ENCODE peak calls at places on chromosomes 5 and 9, in five cellular contexts. L, V, R, U and B are unnamed samples.

GRCh38 chr5:134006119-134006514 is 1.3 kb upstream of the VDAC1 start:
- DNase-seq in L (no peak), V (no peak), R (no peak), U (no peak), B (no peak)

GRCh38 chr5:116521173-116521872 is 53.3 kb downstream of the SEMA6A start:
- DNase-seq in L (no peak), V (no peak), R (no peak), U (no peak), B (no peak)

GRCh38 chr9:131270171-131271015 is 5.9 kb downstream of the FAM78A start:
- DNase-seq in L (peak), V (no peak), R (no peak), U (peak), B (no peak)

GRCh38 chr5:178548751-178549150 is 41.4 kb downstream of the COL23A1 start:
- DNase-seq in L (no peak), V (no peak), R (no peak), U (no peak), B (no peak)

GRCh38 chr9:82882133-82882532 is 180.8 kb downstream of the RASEF start:
- DNase-seq in L (no peak), V (peak), R (no peak), U (no peak), B (peak)

GRCh38 chr5:134079748-134080581 is 34.5 kb upstream of the TCF7 start:
- DNase-seq in L (no peak), V (no peak), R (no peak), U (peak), B (no peak)

GRCh38 chr9:127025042-127025441 is 97.4 kb downstream of the ANGPTL2 start:
- DNase-seq in L (no peak), V (no peak), R (no peak), U (no peak), B (no peak)

GRCh38 chr5:145825751-145826180 is 9.4 kb downstream of the PRELID2 start:
- DNase-seq in L (peak), V (no peak), R (peak), U (no peak), B (no peak)

GRCh38 chr5:102903074-102903871 is 148.2 kb downstream of the PAM start:
- DNase-seq in L (no peak), V (no peak), R (no peak), U (no peak), B (no peak)

GRCh38 chr5:85512896-85513295 is 1104.8 kb upstream of the COX7C start:
- DNase-seq in L (no peak), V (no peak), R (no peak), U (no peak), B (no peak)

GRCh38 chr5:142881076-142881466 is 110.9 kb downstream of the ARHGAP26 start:
- DNase-seq in L (peak), V (peak), R (no peak), U (no peak), B (no peak)

GRCh38 chr9:111759762-111760639 is 34.7 kb downstream of the SHOC1 start:
- DNase-seq in L (peak), V (peak), R (peak), U (no peak), B (peak)